ENCODE peak calls at places on chromosome 21, in five cellular contexts. C, L, T, R and Q are unnamed samples.

GRCh38 chr21:32611471-32611997 is 643 bp downstream of the CFAP298 start:
- DNase-seq in R (peak), C (no peak), L (peak), T (no peak), Q (no peak)

GRCh38 chr21:36747815-36748381 is 49.0 kb downstream of the SIM2 start:
- DNase-seq in R (peak), C (no peak), L (peak), T (no peak), Q (no peak)

GRCh38 chr21:26079376-26079775 is 91.2 kb downstream of the APP start:
- DNase-seq in L (no peak), C (no peak), R (no peak), T (no peak), Q (no peak)

GRCh38 chr21:33817663-33818433 is 97.8 kb downstream of the ATP5PO start:
- DNase-seq in C (no peak), R (no peak), T (peak), L (no peak), Q (no peak)

GRCh38 chr21:44818636-44819011 is 762 bp upstream of the SUMO3 start:
- DNase-seq in R (no peak), L (no peak), C (no peak), T (no peak), Q (no peak)

GRCh38 chr21:34037009-34037408 is 36.4 kb upstream of the MRPS6 start:
- DNase-seq in C (no peak), L (no peak), T (no peak), R (no peak), Q (no peak)

GRCh38 chr21:14582934-14583628 is 37.0 kb upstream of the SAMSN1 start:
- DNase-seq in T (no peak), R (no peak), L (no peak), C (no peak), Q (no peak)

GRCh38 chr21:44405948-44406872 is 49.1 kb upstream of the LRRC3 start:
- DNase-seq in L (no peak), R (no peak), T (no peak), C (no peak), Q (no peak)

GRCh38 chr21:15631342-15631741 is 98.4 kb upstream of the USP25 start:
- DNase-seq in L (no peak), C (no peak), T (no peak), R (no peak), Q (no peak)

GRCh38 chr21:25838809-25839208 is 104.0 kb downstream of the GABPA start:
- DNase-seq in L (no peak), T (peak), R (no peak), C (no peak), Q (no peak)

GRCh38 chr21:41283211-41283818 is 33.3 kb upstream of the FAM3B start:
- DNase-seq in T (peak), C (peak), R (peak), L (no peak), Q (peak)

GRCh38 chr21:35619184-35619583 is 441.1 kb downstream of the SETD4 start:
- DNase-seq in R (no peak), T (no peak), L (no peak), C (no peak), Q (no peak)

GRCh38 chr21:24594082-24594481 is 1013.2 kb downstream of the MRPL39 start:
- DNase-seq in C (no peak), L (no peak), T (peak), R (no peak), Q (no peak)

GRCh38 chr21:46057111-46057709 is 40.7 kb upstream of the COL6A2 start:
- DNase-seq in R (no peak), C (no peak), T (no peak), L (peak), Q (no peak)

GRCh38 chr21:45894107-45894810 is 87.3 kb upstream of the COL6A1 start:
- DNase-seq in C (no peak), T (no peak), R (no peak), L (peak), Q (no peak)

GRCh38 chr21:45350206-45350854 is 54.6 kb upstream of the COL18A1 start:
- DNase-seq in C (no peak), R (no peak), L (no peak), T (no peak), Q (no peak)

GRCh38 chr21:34974162-34974981 is 74.7 kb downstream of the RUNX1 start:
- DNase-seq in T (no peak), C (no peak), R (no peak), L (no peak), Q (no peak)

GRCh38 chr21:38506606-38507331 is 8.5 kb upstream of the ERG start:
- DNase-seq in T (no peak), C (no peak), R (no peak), L (peak), Q (no peak)

GRCh38 chr21:26982767-26983166 is 15.9 kb upstream of the ADAMTS5 start:
- DNase-seq in T (no peak), R (no peak), L (no peak), C (no peak), Q (no peak)

GRCh38 chr21:42668193-42668592 is 14.8 kb downstream of the PDE9A start:
- DNase-seq in C (no peak), R (no peak), T (no peak), L (peak), Q (no peak)

GRCh38 chr21:29943885-29944284 is 4.1 kb upstream of the GRIK1 start:
- DNase-seq in L (no peak), C (no peak), T (no peak), R (no peak), Q (no peak)

GRCh38 chr21:27423073-27423472 is 456.2 kb upstream of the ADAMTS5 start:
- DNase-seq in R (no peak), T (no peak), L (peak), C (peak), Q (no peak)

GRCh38 chr21:44742418-44743153 is 31.2 kb upstream of the TSPEAR start:
- DNase-seq in C (no peak), T (peak), L (no peak), R (no peak), Q (no peak)

GRCh38 chr21:16154961-16155360 is 425.2 kb downstream of the USP25 start:
- DNase-seq in R (no peak), T (no peak), L (no peak), C (no peak), Q (peak)

GRCh38 chr21:19507682-19508260 is 1104.2 kb upstream of the TMPRSS15 start:
- DNase-seq in T (peak), C (no peak), L (no peak), R (no peak), Q (peak)